ENCODE peak calls at places on chromosomes 3 and 15, in seven cellular contexts. J is IMR-90, N is mesendoderm, E is mesenchymal stem cell, X is H9, G is trophoblast cell, F is H1. P is an unnamed sample.

GRCh38 chr15:89230277-89230676 is 8.9 kb upstream of the RLBP1 start:
- DNase-seq in F (no peak), J (peak; percentile 7), E (peak; percentile 25), N (no peak), G (no peak), X (no peak), P (no peak)

GRCh38 chr3:67123914-67124313 is 125.8 kb downstream of the KBTBD8 start:
- DNase-seq in J (no peak), N (no peak), G (no peak), E (no peak), X (no peak), F (no peak), P (no peak)

GRCh38 chr15:60155661-60156060 is 151.6 kb downstream of the FOXB1 start:
- DNase-seq in N (no peak), F (no peak), G (peak; percentile 51), J (peak; percentile 16), E (peak; percentile 43), X (no peak), P (no peak)

GRCh38 chr3:142211034-142211433 is 14.4 kb downstream of the GK5 start:
- DNase-seq in E (peak; percentile 5), F (no peak), G (no peak), J (no peak), X (peak; percentile 33), N (peak; percentile 68), P (no peak)

GRCh38 chr15:44813231-44813630 is 76.9 kb downstream of the TRIM69 start:
- DNase-seq in F (no peak), E (no peak), J (no peak), G (no peak), X (no peak), N (no peak), P (no peak)

GRCh38 chr3:27880969-27881892 is 159.1 kb upstream of the EOMES start:
- DNase-seq in J (no peak), N (peak; percentile 81), F (no peak), X (no peak), G (no peak), E (no peak), P (no peak)

GRCh38 chr3:186932281-186933181 is 2.2 kb downstream of the ST6GAL1 start:
- DNase-seq in X (no peak), F (no peak), N (no peak), E (no peak), G (no peak), J (no peak), P (no peak)

GRCh38 chr3:120163816-120164215 is 69.6 kb upstream of the GSK3B start:
- DNase-seq in E (peak; percentile 53), G (no peak), J (no peak), X (no peak), F (no peak), N (no peak), P (no peak)

GRCh38 chr15:89198934-89199333 is 22.4 kb downstream of the RLBP1 start:
- DNase-seq in E (no peak), N (no peak), F (no peak), G (no peak), J (no peak), X (no peak), P (no peak)

GRCh38 chr15:43998607-43999006 is 171.8 kb downstream of the WDR76 start:
- DNase-seq in G (peak; percentile 76), J (peak; percentile 71), F (no peak), E (no peak), X (no peak), N (peak; percentile 41), P (no peak)

GRCh38 chr3:160830792-160831191 is 74.8 kb downstream of the PPM1L start:
- DNase-seq in N (no peak), F (no peak), E (peak; percentile 1), G (peak; percentile 95), J (no peak), X (no peak), P (no peak)

GRCh38 chr15:64354683-64355558 is 1.1 kb downstream of the CSNK1G1 start:
- DNase-seq in X (no peak), J (no peak), N (peak; percentile 3), F (no peak), E (no peak), G (no peak), P (peak; percentile 8)

GRCh38 chr3:188296761-188297689 is 143.1 kb downstream of the LPP start:
- DNase-seq in N (no peak), J (peak; percentile 83), X (no peak), F (no peak), E (peak; percentile 84), G (peak; percentile 46), P (no peak)

GRCh38 chr15:51401872-51402517 is 60.5 kb downstream of the GLDN start:
- DNase-seq in G (peak; percentile 64), J (peak; percentile 26), E (peak; percentile 58), X (peak; percentile 74), F (peak; percentile 86), N (peak; percentile 80), P (peak; percentile 39)

GRCh38 chr3:69763976-69764851 is 24.9 kb downstream of the MITF start:
- DNase-seq in X (no peak), J (no peak), E (no peak), G (no peak), F (no peak), N (no peak), P (no peak)

GRCh38 chr3:133377396-133377795 is 22.5 kb upstream of the BFSP2 start:
- DNase-seq in E (peak; percentile 43), J (peak; percentile 69), G (peak; percentile 63), X (no peak), F (no peak), N (peak; percentile 64), P (no peak)

GRCh38 chr3:188421836-188422540 is 268.0 kb downstream of the LPP start:
- DNase-seq in G (no peak), X (no peak), J (no peak), N (no peak), F (no peak), E (no peak), P (no peak)

DNA sequence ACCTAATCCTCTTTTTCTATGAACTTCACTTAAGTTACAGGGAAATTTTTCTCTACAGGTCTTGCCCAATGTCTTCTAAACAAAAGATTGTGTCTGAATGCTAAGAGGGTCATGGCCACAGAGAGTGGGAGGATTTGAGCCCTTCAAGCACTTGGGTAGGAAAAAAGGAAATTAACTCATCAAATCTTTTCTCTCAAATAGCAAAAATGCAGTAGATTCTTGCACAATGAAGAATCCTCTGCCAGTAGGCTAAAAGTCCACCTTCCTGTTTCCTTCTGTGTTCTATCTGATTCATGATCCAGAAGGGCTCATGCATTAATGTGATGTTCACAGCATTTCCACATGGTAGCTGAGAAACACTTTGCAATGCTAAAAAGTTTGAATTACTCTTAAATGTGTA is 177.2 kb downstream of the CD47 start:
- DNase-seq in X (no peak), J (peak; percentile 42), E (peak; percentile 12), G (peak; percentile 34), N (no peak), F (no peak), P (no peak)
- H4K8ac ChIP-seq in X (no peak overlapping the region), J (no peak overlapping the region), E (no peak overlapping the region), G (no peak overlapping the region), N (no peak overlapping the region), F (no peak overlapping the region), P (no peak overlapping the region)

DNA sequence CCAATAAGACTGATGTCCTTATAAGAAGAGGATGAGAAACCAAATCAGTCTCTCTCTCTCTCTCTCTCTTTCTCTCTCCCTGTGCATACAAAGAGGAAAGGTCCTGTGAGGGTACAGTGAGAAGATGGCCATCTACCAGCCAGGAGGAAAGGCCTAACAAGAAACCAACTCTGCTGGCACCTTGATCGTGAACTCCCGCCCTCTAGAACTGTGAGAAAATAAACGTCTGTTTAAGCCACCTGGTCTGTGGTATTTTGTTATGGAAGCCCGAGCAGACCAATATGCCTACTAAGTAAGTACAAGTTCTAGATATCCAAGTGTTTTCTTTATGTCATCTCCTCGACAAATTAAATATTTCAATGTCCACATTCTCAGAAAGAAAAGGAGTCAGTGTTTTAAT is 44.9 kb upstream of the TMC3 start:
- DNase-seq in E (no peak), G (no peak), J (peak; percentile 6), F (no peak), N (peak; percentile 10), X (no peak), P (no peak)
- H3K4me2 ChIP-seq in E (no peak overlapping the region), G (no peak overlapping the region), J (peak overlapping the region; percentile 29), F (peak overlapping the region; percentile 58), N (no peak overlapping the region), X (peak overlapping the region; percentile 85), P (no peak overlapping the region)

GRCh38 chr3:16470590-16470989 is 42.9 kb downstream of the RFTN1 start:
- DNase-seq in F (no peak), G (no peak), X (no peak), E (no peak), J (no peak), N (no peak), P (no peak)
- H4K8ac ChIP-seq in F (no peak overlapping the region), G (no peak overlapping the region), X (no peak overlapping the region), E (no peak overlapping the region), J (no peak overlapping the region), N (no peak overlapping the region), P (no peak overlapping the region)

GRCh38 chr3:24136624-24137310 is 191.7 kb downstream of the NR1D2 start:
- DNase-seq in J (peak; percentile 7), X (no peak), F (no peak), G (no peak), N (no peak), E (no peak), P (no peak)

GRCh38 chr3:24137354-24137753 is 192.3 kb downstream of the NR1D2 start:
- DNase-seq in E (no peak), X (no peak), G (no peak), J (no peak), F (no peak), N (no peak), P (no peak)

GRCh38 chr3:24139463-24140412 is 194.7 kb downstream of the NR1D2 start:
- DNase-seq in N (no peak), X (no peak), F (no peak), G (no peak), E (peak; percentile 33), J (no peak), P (no peak)

GRCh38 chr3:24138876-24139256 is 193.8 kb downstream of the NR1D2 start:
- DNase-seq in E (no peak), F (no peak), G (no peak), X (no peak), N (no peak), J (no peak), P (no peak)

DNA sequence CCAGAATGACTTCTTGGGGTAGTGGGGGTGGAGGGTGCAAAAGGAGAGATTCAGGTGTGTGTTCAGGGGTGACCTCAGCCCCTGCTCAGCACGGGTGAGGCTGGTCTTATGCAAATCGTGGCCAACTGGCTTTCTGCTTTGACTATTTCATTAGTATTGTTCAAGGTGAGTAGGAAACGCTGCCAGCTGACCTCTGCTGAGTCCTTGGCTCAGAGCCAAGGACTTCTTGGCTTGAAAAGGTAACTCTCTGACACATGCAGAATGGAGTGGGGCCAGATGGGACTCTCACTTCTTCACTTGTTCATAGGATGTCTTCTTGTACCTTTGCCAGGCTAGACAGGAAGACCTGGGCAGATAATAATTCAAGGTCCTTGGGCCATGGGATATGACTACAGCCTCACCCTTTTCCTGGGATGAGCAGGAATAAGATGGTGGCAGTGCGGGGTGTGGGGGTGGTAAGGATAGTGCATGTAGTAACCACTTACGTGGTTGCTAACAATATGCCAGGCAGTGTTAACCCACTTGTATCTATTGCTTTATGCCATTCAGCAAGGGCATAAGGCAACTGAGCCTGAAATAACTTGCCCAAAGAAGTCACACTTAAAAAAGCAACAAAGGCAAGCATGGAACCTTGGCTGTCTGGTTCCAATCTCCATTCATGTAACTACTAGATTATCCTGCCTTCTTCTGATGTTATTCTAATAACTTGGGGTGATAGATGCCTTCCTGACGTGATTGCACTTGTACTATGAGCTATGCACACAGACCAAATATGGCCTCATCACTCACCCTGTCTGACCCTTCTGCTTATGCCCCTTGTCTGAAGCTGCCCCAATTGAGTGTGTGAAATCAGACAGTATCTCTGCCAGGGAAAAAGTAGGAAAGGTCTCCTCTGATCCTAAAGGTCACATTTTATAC is 193.1 kb downstream of the NR1D2 start:
- DNase-seq in N (no peak), J (no peak), F (no peak), G (no peak), E (no peak), X (no peak), P (no peak)
- H3K4me2 ChIP-seq in N (no peak overlapping the region), J (no peak overlapping the region), F (no peak overlapping the region), G (no peak overlapping the region), E (no peak overlapping the region), X (no peak overlapping the region), P (no peak overlapping the region)

P was measured in neuronal stem cell.